ENCODE peak calls at places on chromosomes 5 and 9, in ten cellular contexts. One of them, this sample, is unnamed.

GRCh38 chr9:38423273-38423938 is 848 bp downstream of the IGFBPL1 start:
- DNase-seq in H4: no peak
- DNase-seq in B cell: no peak
- DNase-seq in HFF-Myc: no peak
- DNase-seq in AG04449: no peak
- DNase-seq in germinal center: no peak
- DNase-seq in CD8-positive, alpha-beta memory T cell: no peak
- DNase-seq in AG04450: no peak
- DNase-seq in activated CD4-positive, alpha-beta T cell treated with anti-CD3 and anti-CD28 coated beads, Interleukin-2, amount 50 U/mL, for 1 hour: no peak
- DNase-seq in bronchial epithelial cell: no peak
- DNase-seq in this sample: no peak

GRCh38 chr9:8648271-8648670 is 848.7 kb upstream of the DMAC1 start:
- DNase-seq in HFF-Myc: no peak
- DNase-seq in H4: no peak
- DNase-seq in bronchial epithelial cell: no peak
- DNase-seq in AG04449: no peak
- DNase-seq in CD8-positive, alpha-beta memory T cell: no peak
- DNase-seq in AG04450: no peak
- DNase-seq in activated CD4-positive, alpha-beta T cell treated with anti-CD3 and anti-CD28 coated beads, Interleukin-2, amount 50 U/mL, for 1 hour: no peak
- DNase-seq in B cell: no peak
- DNase-seq in germinal center: no peak
- DNase-seq in this sample: no peak

GRCh38 chr5:91121347-91121993 is 261.6 kb downstream of the ARRDC3 start:
- DNase-seq in B cell: no peak
- DNase-seq in CD8-positive, alpha-beta memory T cell: no peak
- DNase-seq in activated CD4-positive, alpha-beta T cell treated with anti-CD3 and anti-CD28 coated beads, Interleukin-2, amount 50 U/mL, for 1 hour: no peak
- DNase-seq in H4: no peak
- DNase-seq in bronchial epithelial cell: peak; percentile 28
- DNase-seq in HFF-Myc: no peak
- DNase-seq in AG04449: no peak
- DNase-seq in germinal center: no peak
- DNase-seq in AG04450: no peak
- DNase-seq in this sample: no peak

GRCh38 chr5:123819401-123819800 is 307.4 kb downstream of the CSNK1G3 start:
- DNase-seq in activated CD4-positive, alpha-beta T cell treated with anti-CD3 and anti-CD28 coated beads, Interleukin-2, amount 50 U/mL, for 1 hour: no peak
- DNase-seq in germinal center: no peak
- DNase-seq in bronchial epithelial cell: peak; percentile 44
- DNase-seq in CD8-positive, alpha-beta memory T cell: no peak
- DNase-seq in AG04450: no peak
- DNase-seq in AG04449: no peak
- DNase-seq in B cell: no peak
- DNase-seq in HFF-Myc: no peak
- DNase-seq in H4: no peak
- DNase-seq in this sample: no peak

GRCh38 chr9:111843971-111844370 is 49.2 kb upstream of the SHOC1 start:
- DNase-seq in activated CD4-positive, alpha-beta T cell treated with anti-CD3 and anti-CD28 coated beads, Interleukin-2, amount 50 U/mL, for 1 hour: no peak
- DNase-seq in germinal center: no peak
- DNase-seq in B cell: no peak
- DNase-seq in bronchial epithelial cell: peak; percentile 89
- DNase-seq in H4: no peak
- DNase-seq in AG04449: no peak
- DNase-seq in AG04450: no peak
- DNase-seq in HFF-Myc: no peak
- DNase-seq in CD8-positive, alpha-beta memory T cell: no peak
- DNase-seq in this sample: no peak

GRCh38 chr9:3758816-3759576 is 233.2 kb upstream of the RFX3 start:
- DNase-seq in H4: peak; percentile 3
- DNase-seq in AG04449: no peak
- DNase-seq in B cell: no peak
- DNase-seq in germinal center: no peak
- DNase-seq in HFF-Myc: no peak
- DNase-seq in activated CD4-positive, alpha-beta T cell treated with anti-CD3 and anti-CD28 coated beads, Interleukin-2, amount 50 U/mL, for 1 hour: no peak
- DNase-seq in bronchial epithelial cell: peak; percentile 65
- DNase-seq in CD8-positive, alpha-beta memory T cell: no peak
- DNase-seq in AG04450: no peak
- DNase-seq in this sample: peak; percentile 3

GRCh38 chr5:171152382-171152781 is 156.7 kb upstream of the TLX3 start:
- DNase-seq in AG04449: no peak
- DNase-seq in CD8-positive, alpha-beta memory T cell: no peak
- DNase-seq in activated CD4-positive, alpha-beta T cell treated with anti-CD3 and anti-CD28 coated beads, Interleukin-2, amount 50 U/mL, for 1 hour: no peak
- DNase-seq in germinal center: no peak
- DNase-seq in H4: peak; percentile 30
- DNase-seq in AG04450: no peak
- DNase-seq in bronchial epithelial cell: peak; percentile 52
- DNase-seq in HFF-Myc: no peak
- DNase-seq in B cell: no peak
- DNase-seq in this sample: peak; percentile 68

GRCh38 chr5:149341846-149342245 is 3.5 kb upstream of the GRPEL2 start:
- DNase-seq in HFF-Myc: no peak
- DNase-seq in AG04449: no peak
- DNase-seq in activated CD4-positive, alpha-beta T cell treated with anti-CD3 and anti-CD28 coated beads, Interleukin-2, amount 50 U/mL, for 1 hour: no peak
- DNase-seq in B cell: no peak
- DNase-seq in bronchial epithelial cell: no peak
- DNase-seq in germinal center: no peak
- DNase-seq in AG04450: no peak
- DNase-seq in H4: no peak
- DNase-seq in CD8-positive, alpha-beta memory T cell: no peak
- DNase-seq in this sample: no peak

GRCh38 chr5:59793000-59793399 is 100.5 kb downstream of the PDE4D start:
- DNase-seq in H4: peak; percentile 83
- DNase-seq in activated CD4-positive, alpha-beta T cell treated with anti-CD3 and anti-CD28 coated beads, Interleukin-2, amount 50 U/mL, for 1 hour: no peak
- DNase-seq in AG04449: peak; percentile 64
- DNase-seq in AG04450: peak; percentile 42
- DNase-seq in CD8-positive, alpha-beta memory T cell: no peak
- DNase-seq in germinal center: no peak
- DNase-seq in B cell: no peak
- DNase-seq in HFF-Myc: peak; percentile 67
- DNase-seq in bronchial epithelial cell: peak; percentile 96
- DNase-seq in this sample: no peak

GRCh38 chr5:172451771-172452197 is 2.5 kb downstream of the SH3PXD2B start:
- DNase-seq in AG04450: no peak
- DNase-seq in bronchial epithelial cell: peak; percentile 90
- DNase-seq in AG04449: peak; percentile 41
- DNase-seq in H4: peak; percentile 48
- DNase-seq in B cell: no peak
- DNase-seq in activated CD4-positive, alpha-beta T cell treated with anti-CD3 and anti-CD28 coated beads, Interleukin-2, amount 50 U/mL, for 1 hour: no peak
- DNase-seq in germinal center: no peak
- DNase-seq in HFF-Myc: no peak
- DNase-seq in CD8-positive, alpha-beta memory T cell: no peak
- DNase-seq in this sample: no peak

GRCh38 chr5:14816999-14817761 is 54.4 kb downstream of the ANKH start:
- DNase-seq in activated CD4-positive, alpha-beta T cell treated with anti-CD3 and anti-CD28 coated beads, Interleukin-2, amount 50 U/mL, for 1 hour: no peak
- DNase-seq in germinal center: no peak
- DNase-seq in bronchial epithelial cell: peak; percentile 90
- DNase-seq in AG04450: peak; percentile 44
- DNase-seq in AG04449: peak; percentile 50
- DNase-seq in HFF-Myc: no peak
- DNase-seq in CD8-positive, alpha-beta memory T cell: no peak
- DNase-seq in H4: peak; percentile 75
- DNase-seq in B cell: no peak
- DNase-seq in this sample: no peak

GRCh38 chr5:118551031-118551430 is 437.3 kb downstream of the DTWD2 start:
- DNase-seq in H4: no peak
- DNase-seq in AG04450: no peak
- DNase-seq in AG04449: no peak
- DNase-seq in bronchial epithelial cell: no peak
- DNase-seq in germinal center: no peak
- DNase-seq in HFF-Myc: no peak
- DNase-seq in CD8-positive, alpha-beta memory T cell: no peak
- DNase-seq in activated CD4-positive, alpha-beta T cell treated with anti-CD3 and anti-CD28 coated beads, Interleukin-2, amount 50 U/mL, for 1 hour: no peak
- DNase-seq in B cell: no peak
- DNase-seq in this sample: no peak

GRCh38 chr9:23686896-23687295 is 139.1 kb downstream of the ELAVL2 start:
- DNase-seq in activated CD4-positive, alpha-beta T cell treated with anti-CD3 and anti-CD28 coated beads, Interleukin-2, amount 50 U/mL, for 1 hour: no peak
- DNase-seq in B cell: no peak
- DNase-seq in AG04449: no peak
- DNase-seq in germinal center: no peak
- DNase-seq in bronchial epithelial cell: no peak
- DNase-seq in AG04450: no peak
- DNase-seq in HFF-Myc: no peak
- DNase-seq in H4: no peak
- DNase-seq in CD8-positive, alpha-beta memory T cell: no peak
- DNase-seq in this sample: no peak

GRCh38 chr5:73233461-73234151 is 60.6 kb downstream of the TMEM174 start:
- DNase-seq in AG04449: no peak
- DNase-seq in H4: no peak
- DNase-seq in B cell: no peak
- DNase-seq in AG04450: no peak
- DNase-seq in activated CD4-positive, alpha-beta T cell treated with anti-CD3 and anti-CD28 coated beads, Interleukin-2, amount 50 U/mL, for 1 hour: no peak
- DNase-seq in CD8-positive, alpha-beta memory T cell: no peak
- DNase-seq in germinal center: no peak
- DNase-seq in HFF-Myc: no peak
- DNase-seq in bronchial epithelial cell: no peak
- DNase-seq in this sample: no peak

GRCh38 chr9:81902601-81903000 is 25.6 kb upstream of the SPATA31D4 start:
- DNase-seq in B cell: no peak
- DNase-seq in activated CD4-positive, alpha-beta T cell treated with anti-CD3 and anti-CD28 coated beads, Interleukin-2, amount 50 U/mL, for 1 hour: no peak
- DNase-seq in AG04450: no peak
- DNase-seq in germinal center: no peak
- DNase-seq in AG04449: no peak
- DNase-seq in H4: no peak
- DNase-seq in CD8-positive, alpha-beta memory T cell: no peak
- DNase-seq in HFF-Myc: no peak
- DNase-seq in bronchial epithelial cell: peak; percentile 51
- DNase-seq in this sample: no peak

GRCh38 chr9:90142580-90142979 is 500.0 kb downstream of the DIRAS2 start:
- DNase-seq in CD8-positive, alpha-beta memory T cell: no peak
- DNase-seq in AG04450: no peak
- DNase-seq in germinal center: peak; percentile 15
- DNase-seq in activated CD4-positive, alpha-beta T cell treated with anti-CD3 and anti-CD28 coated beads, Interleukin-2, amount 50 U/mL, for 1 hour: peak; percentile 58
- DNase-seq in B cell: peak; percentile 66
- DNase-seq in bronchial epithelial cell: peak; percentile 45
- DNase-seq in HFF-Myc: peak; percentile 5
- DNase-seq in AG04449: no peak
- DNase-seq in H4: peak; percentile 18
- DNase-seq in this sample: peak; percentile 77

GRCh38 chr9:88925471-88925870 is 65.8 kb upstream of the S1PR3 start:
- DNase-seq in HFF-Myc: no peak
- DNase-seq in AG04450: no peak
- DNase-seq in B cell: no peak
- DNase-seq in activated CD4-positive, alpha-beta T cell treated with anti-CD3 and anti-CD28 coated beads, Interleukin-2, amount 50 U/mL, for 1 hour: no peak
- DNase-seq in germinal center: no peak
- DNase-seq in bronchial epithelial cell: no peak
- DNase-seq in CD8-positive, alpha-beta memory T cell: no peak
- DNase-seq in AG04449: no peak
- DNase-seq in H4: no peak
- DNase-seq in this sample: no peak

This sample was measured in Kasumi-1.